ENCODE peak calls at places on chromosomes 11 and 22, in ten cellular contexts. G, W, Y, E, L, K, D, P, V and S are unnamed samples.

GRCh38 chr11:117449111-117449693 is 121.5 kb downstream of the CEP164 start:
- DNase-seq in G (no peak), W (no peak), Y (no peak), E (no peak), L (no peak), K (no peak), D (peak; percentile 64), P (no peak), V (no peak), S (peak; percentile 26)

GRCh38 chr22:49186756-49187155 is 640.9 kb downstream of the BRD1 start:
- DNase-seq in G (no peak), W (no peak), Y (no peak), E (no peak), L (no peak), K (no peak), D (peak; percentile 59), P (no peak), V (no peak), S (no peak)

GRCh38 chr11:69278091-69278867 is 15.7 kb upstream of the MYEOV start:
- DNase-seq in G (peak; percentile 88), W (peak; percentile 85), Y (no peak), E (peak; percentile 85), L (no peak), K (no peak), D (peak; percentile 71), P (no peak), V (no peak), S (no peak)

GRCh38 chr11:128694618-128695481 is 978 bp downstream of the FLI1 start:
- DNase-seq in G (no peak), W (no peak), Y (no peak), E (no peak), L (no peak), K (no peak), D (peak; percentile 95), P (no peak), V (no peak), S (peak; percentile 69)

GRCh38 chr11:102666331-102666957 is 39.1 kb downstream of the MMP27 start:
- DNase-seq in G (no peak), W (peak; percentile 18), Y (peak; percentile 39), E (peak; percentile 36), L (peak; percentile 41), K (peak; percentile 50), D (no peak), P (peak; percentile 46), V (no peak), S (no peak)

GRCh38 chr11:78783301-78783700 is 208.6 kb upstream of the NARS2 start:
- DNase-seq in G (no peak), W (no peak), Y (no peak), E (no peak), L (no peak), K (no peak), D (no peak), P (no peak), V (no peak), S (no peak)

GRCh38 chr11:9753031-9753430 is 89.2 kb downstream of the SWAP70 start:
- DNase-seq in G (no peak), W (no peak), Y (peak; percentile 69), E (no peak), L (no peak), K (no peak), D (no peak), P (peak; percentile 32), V (no peak), S (no peak)

GRCh38 chr11:3959015-3959917 is 103.8 kb downstream of the STIM1 start:
- DNase-seq in G (no peak), W (no peak), Y (no peak), E (no peak), L (no peak), K (no peak), D (no peak), P (peak; percentile 86), V (no peak), S (no peak)

GRCh38 chr22:24953294-24954113 is 988 bp downstream of the KIAA1671 start:
- DNase-seq in G (peak; percentile 64), W (peak; percentile 58), Y (no peak), E (no peak), L (no peak), K (peak; percentile 27), D (no peak), P (peak; percentile 15), V (no peak), S (peak; percentile 69)

GRCh38 chr11:58652726-58653280 is 30.3 kb downstream of the CNTF start:
- DNase-seq in G (no peak), W (no peak), Y (no peak), E (no peak), L (no peak), K (no peak), D (no peak), P (no peak), V (peak; percentile 37), S (no peak)

GRCh38 chr11:2748061-2748813 is 48.4 kb upstream of the KCNQ1OT1 start:
- DNase-seq in G (no peak), W (no peak), Y (no peak), E (no peak), L (no peak), K (no peak), D (peak; percentile 45), P (no peak), V (no peak), S (peak; percentile 45)

GRCh38 chr11:134654161-134654915 is 242.3 kb upstream of the B3GAT1 start:
- DNase-seq in G (peak; percentile 11), W (no peak), Y (no peak), E (no peak), L (no peak), K (no peak), D (no peak), P (no peak), V (no peak), S (peak; percentile 53)

GRCh38 chr11:12556155-12556554 is 118.1 kb upstream of the TEAD1 start:
- DNase-seq in G (no peak), W (no peak), Y (no peak), E (no peak), L (no peak), K (no peak), D (no peak), P (no peak), V (peak; percentile 83), S (no peak)

GRCh38 chr11:109303342-109303741 is 118.6 kb upstream of the C11orf87 start:
- DNase-seq in G (no peak), W (no peak), Y (no peak), E (no peak), L (no peak), K (no peak), D (no peak), P (no peak), V (no peak), S (no peak)

GRCh38 chr11:17595526-17596309 is 48.7 kb downstream of the OTOG start:
- DNase-seq in G (peak; percentile 20), W (no peak), Y (no peak), E (no peak), L (no peak), K (no peak), D (peak; percentile 52), P (no peak), V (no peak), S (peak; percentile 59)

GRCh38 chr11:47536925-47537324 is 16.0 kb downstream of the CELF1 start:
- DNase-seq in G (no peak), W (no peak), Y (no peak), E (no peak), L (no peak), K (no peak), D (no peak), P (no peak), V (no peak), S (no peak)

GRCh38 chr11:47533690-47534135 is 19.2 kb downstream of the CELF1 start:
- DNase-seq in G (no peak), W (no peak), Y (no peak), E (no peak), L (no peak), K (no peak), D (no peak), P (no peak), V (no peak), S (no peak)

GRCh38 chr11:47534707-47535251 is 18.2 kb downstream of the CELF1 start:
- DNase-seq in G (no peak), W (no peak), Y (no peak), E (no peak), L (no peak), K (no peak), D (no peak), P (no peak), V (no peak), S (no peak)

GRCh38 chr11:47527186-47527585 is 25.7 kb downstream of the CELF1 start:
- DNase-seq in G (no peak), W (no peak), Y (no peak), E (no peak), L (no peak), K (no peak), D (no peak), P (no peak), V (no peak), S (no peak)

GRCh38 chr11:47532597-47533213 is 20.2 kb downstream of the CELF1 start:
- DNase-seq in G (no peak), W (no peak), Y (no peak), E (no peak), L (no peak), K (no peak), D (no peak), P (no peak), V (no peak), S (no peak)
- H3K4me3 ChIP-seq in G (no peak overlapping the region), W (no peak overlapping the region), Y (no peak overlapping the region), E (no peak overlapping the region), L (no peak overlapping the region), K (no peak overlapping the region), D (no peak overlapping the region), P (no peak overlapping the region), V (no peak overlapping the region), S (no peak overlapping the region)

GRCh38 chr11:11148104-11148509 is 204.9 kb downstream of the CSNK2A3 start:
- DNase-seq in G (no peak), W (peak; percentile 46), Y (no peak), E (peak; percentile 77), L (no peak), K (no peak), D (no peak), P (no peak), V (peak; percentile 94), S (peak; percentile 93)
- H3K27ac ChIP-seq in G (no peak overlapping the region), W (peak overlapping the region; percentile 54), Y (no peak overlapping the region), E (peak overlapping the region; percentile 13), L (no peak overlapping the region), K (no peak overlapping the region), D (no peak overlapping the region), P (no peak overlapping the region), V (peak overlapping the region; percentile 83), S (peak overlapping the region; percentile 80)

DNA sequence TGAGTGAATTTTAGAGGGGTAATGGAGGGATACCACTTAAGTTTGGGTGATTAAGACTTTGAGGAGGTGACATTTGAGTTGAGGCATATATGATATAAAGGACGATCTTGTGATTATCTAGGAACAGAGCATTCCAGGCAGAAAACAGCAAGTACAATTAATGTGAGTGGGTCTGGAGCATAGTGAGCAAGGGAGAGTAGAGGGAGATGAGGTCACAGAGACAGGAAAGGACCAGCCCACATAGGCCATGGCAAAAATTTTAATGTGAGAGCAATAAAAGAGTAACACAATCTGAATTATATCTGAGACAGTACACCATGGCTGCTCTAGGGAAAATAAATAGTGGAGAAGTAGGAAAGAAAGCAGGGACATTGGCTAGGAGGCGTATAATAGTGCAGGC is 14.5 kb upstream of the HSPA8 start:
- DNase-seq in G (no peak), W (no peak), Y (no peak), E (no peak), L (no peak), K (no peak), D (no peak), P (no peak), V (no peak), S (no peak)
- TF ChIP-seq POLR2AphosphoS5 in G (no peak), W (no peak), Y (no peak), E (no peak), L (no peak), K (no peak), D (no peak), P (no peak), V (no peak), S (no peak)

GRCh38 chr22:28791841-28792490 is 8.4 kb downstream of the XBP1 start:
- DNase-seq in G (no peak), W (no peak), Y (no peak), E (no peak), L (no peak), K (peak; percentile 29), D (no peak), P (no peak), V (no peak), S (no peak)
- H3K4me3 ChIP-seq in G (no peak overlapping the region), W (no peak overlapping the region), Y (no peak overlapping the region), E (no peak overlapping the region), L (no peak overlapping the region), K (no peak overlapping the region), D (no peak overlapping the region), P (no peak overlapping the region), V (no peak overlapping the region), S (no peak overlapping the region)